ENCODE peak calls at places on chromosomes 11 and 22, in six cellular contexts. One of them, this sample, is unnamed.

GRCh38 chr22:24768537-24769374 is 5.8 kb downstream of the PIWIL3 start:
- DNase-seq in mammary epithelial cell: peak
- DNase-seq in fibroblast of lung: peak
- DNase-seq in body of pancreas: peak
- DNase-seq in Panc1: no peak
- DNase-seq in coronary artery: no peak
- DNase-seq in this sample: peak

GRCh38 chr11:61378713-61379313 is 13.6 kb upstream of the TMEM216 start:
- DNase-seq in mammary epithelial cell: peak
- DNase-seq in fibroblast of lung: peak
- DNase-seq in body of pancreas: peak
- DNase-seq in Panc1: no peak
- DNase-seq in coronary artery: no peak
- DNase-seq in this sample: peak

GRCh38 chr11:103773537-103773936 is 262.9 kb upstream of the DDI1 start:
- DNase-seq in mammary epithelial cell: no peak
- DNase-seq in fibroblast of lung: no peak
- DNase-seq in body of pancreas: no peak
- DNase-seq in Panc1: no peak
- DNase-seq in coronary artery: peak
- DNase-seq in this sample: no peak

GRCh38 chr22:28923826-28924732 is 40.7 kb downstream of the ZNRF3 start:
- DNase-seq in mammary epithelial cell: peak
- DNase-seq in fibroblast of lung: no peak
- DNase-seq in body of pancreas: peak
- DNase-seq in Panc1: no peak
- DNase-seq in coronary artery: no peak
- DNase-seq in this sample: no peak

GRCh38 chr11:78220218-78221157 is 31.8 kb downstream of the USP35 start:
- DNase-seq in mammary epithelial cell: no peak
- DNase-seq in fibroblast of lung: no peak
- DNase-seq in body of pancreas: no peak
- DNase-seq in Panc1: no peak
- DNase-seq in coronary artery: peak
- DNase-seq in this sample: no peak

GRCh38 chr22:23243006-23243573 is 62.8 kb downstream of the BCR start:
- DNase-seq in mammary epithelial cell: no peak
- DNase-seq in fibroblast of lung: no peak
- DNase-seq in body of pancreas: no peak
- DNase-seq in Panc1: no peak
- DNase-seq in coronary artery: no peak
- DNase-seq in this sample: no peak

GRCh38 chr22:46545041-46545796 is 7.8 kb upstream of the CELSR1 start:
- DNase-seq in mammary epithelial cell: peak
- DNase-seq in fibroblast of lung: no peak
- DNase-seq in body of pancreas: no peak
- DNase-seq in Panc1: no peak
- DNase-seq in coronary artery: no peak
- DNase-seq in this sample: no peak

GRCh38 chr11:124170801-124171586 is 12.2 kb upstream of the OR10D3 start:
- DNase-seq in mammary epithelial cell: no peak
- DNase-seq in fibroblast of lung: no peak
- DNase-seq in body of pancreas: no peak
- DNase-seq in Panc1: no peak
- DNase-seq in coronary artery: no peak
- DNase-seq in this sample: no peak

GRCh38 chr11:84019576-84020194 is 733.5 kb upstream of the CCDC90B start:
- DNase-seq in mammary epithelial cell: peak
- DNase-seq in fibroblast of lung: peak
- DNase-seq in body of pancreas: no peak
- DNase-seq in Panc1: peak
- DNase-seq in coronary artery: no peak
- DNase-seq in this sample: no peak

GRCh38 chr22:40401532-40401931 is 31.1 kb downstream of the SGSM3 start:
- DNase-seq in mammary epithelial cell: no peak
- DNase-seq in fibroblast of lung: no peak
- DNase-seq in body of pancreas: peak
- DNase-seq in Panc1: no peak
- DNase-seq in coronary artery: no peak
- DNase-seq in this sample: no peak

GRCh38 chr11:19995131-19995530 is 165.1 kb downstream of the DBX1 start:
- DNase-seq in mammary epithelial cell: peak
- DNase-seq in fibroblast of lung: peak
- DNase-seq in body of pancreas: peak
- DNase-seq in Panc1: no peak
- DNase-seq in coronary artery: no peak
- DNase-seq in this sample: peak

DNA sequence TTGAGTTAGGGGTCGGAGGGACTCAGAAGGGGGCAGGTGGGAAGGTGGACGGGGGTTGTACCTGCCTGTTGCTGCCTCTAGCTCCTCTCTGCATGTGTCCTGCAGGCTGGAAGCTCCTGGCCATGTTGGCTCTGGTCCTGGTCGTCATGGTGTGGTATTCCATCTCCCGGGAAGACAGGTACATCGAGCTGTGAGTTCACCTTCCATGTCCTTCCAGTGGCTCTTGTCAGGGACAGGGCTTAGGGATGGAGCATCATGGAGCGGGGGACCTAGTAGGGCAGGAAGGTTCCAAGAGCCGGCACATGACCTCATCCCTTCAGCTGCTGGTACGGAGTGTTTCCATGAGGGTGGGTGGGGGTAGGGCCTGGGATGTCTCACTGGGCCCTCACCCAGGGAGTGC is 50.9 kb downstream of the ST3GAL4 start:
- DNase-seq in mammary epithelial cell: no peak
- DNase-seq in fibroblast of lung: no peak
- DNase-seq in body of pancreas: no peak
- DNase-seq in Panc1: no peak
- DNase-seq in coronary artery: no peak
- DNase-seq in this sample: no peak
- H3K27ac ChIP-seq in mammary epithelial cell: no peak
- H3K27ac ChIP-seq in fibroblast of lung: no peak
- H3K27ac ChIP-seq in body of pancreas: no peak
- H3K27ac ChIP-seq in Panc1: no peak
- H3K27ac ChIP-seq in coronary artery: no peak
- H3K27ac ChIP-seq in this sample: no peak

DNA sequence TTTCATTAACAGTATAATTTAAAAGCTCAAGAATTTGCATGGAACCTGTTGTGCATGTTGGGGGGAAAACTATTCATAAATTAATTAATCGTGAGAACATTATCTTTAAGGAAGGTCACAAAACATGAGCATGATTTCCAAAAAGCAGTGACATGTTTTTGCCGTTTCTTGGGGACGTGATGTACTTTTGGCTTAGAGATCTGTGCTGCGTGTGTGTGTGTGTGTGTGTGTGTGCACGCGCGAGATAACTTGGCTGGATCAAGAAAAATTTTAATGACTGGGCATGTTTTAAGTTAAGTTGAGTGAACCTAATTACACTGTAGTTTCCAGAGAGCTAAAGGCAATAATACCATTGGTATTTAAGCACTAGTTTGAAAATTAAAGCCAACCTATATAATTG is 51.4 kb downstream of the ZBTB16 start:
- DNase-seq in mammary epithelial cell: no peak
- DNase-seq in fibroblast of lung: peak
- DNase-seq in body of pancreas: peak
- DNase-seq in Panc1: no peak
- DNase-seq in coronary artery: peak
- DNase-seq in this sample: no peak
- H3K27ac ChIP-seq in mammary epithelial cell: no peak
- H3K27ac ChIP-seq in fibroblast of lung: no peak
- H3K27ac ChIP-seq in body of pancreas: peak
- H3K27ac ChIP-seq in Panc1: no peak
- H3K27ac ChIP-seq in coronary artery: peak
- H3K27ac ChIP-seq in this sample: no peak

DNA sequence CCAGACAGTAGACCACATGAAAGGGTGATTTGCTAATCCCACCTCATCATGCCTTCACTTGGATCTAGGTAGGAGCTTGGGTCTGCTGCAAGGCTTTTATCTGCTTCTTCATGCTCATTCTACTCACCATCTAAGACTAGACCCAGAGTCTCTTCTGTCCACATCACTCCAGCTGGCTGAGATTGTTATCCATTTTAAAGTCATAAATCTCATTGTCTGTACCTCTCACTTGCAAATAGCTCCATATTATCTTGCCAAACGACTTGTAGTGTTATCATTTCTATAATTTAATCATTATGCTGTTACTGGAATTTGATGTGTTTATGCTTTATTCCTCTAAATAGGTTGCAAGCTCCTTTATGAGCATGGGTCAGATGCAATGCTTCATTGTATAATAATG is 254.1 kb upstream of the SORL1-AS1 start:
- DNase-seq in mammary epithelial cell: no peak
- DNase-seq in fibroblast of lung: no peak
- DNase-seq in body of pancreas: no peak
- DNase-seq in Panc1: no peak
- DNase-seq in coronary artery: no peak
- DNase-seq in this sample: no peak
- H3K27ac ChIP-seq in mammary epithelial cell: no peak
- H3K27ac ChIP-seq in fibroblast of lung: no peak
- H3K27ac ChIP-seq in body of pancreas: no peak
- H3K27ac ChIP-seq in Panc1: no peak
- H3K27ac ChIP-seq in coronary artery: no peak
- H3K27ac ChIP-seq in this sample: no peak

DNA sequence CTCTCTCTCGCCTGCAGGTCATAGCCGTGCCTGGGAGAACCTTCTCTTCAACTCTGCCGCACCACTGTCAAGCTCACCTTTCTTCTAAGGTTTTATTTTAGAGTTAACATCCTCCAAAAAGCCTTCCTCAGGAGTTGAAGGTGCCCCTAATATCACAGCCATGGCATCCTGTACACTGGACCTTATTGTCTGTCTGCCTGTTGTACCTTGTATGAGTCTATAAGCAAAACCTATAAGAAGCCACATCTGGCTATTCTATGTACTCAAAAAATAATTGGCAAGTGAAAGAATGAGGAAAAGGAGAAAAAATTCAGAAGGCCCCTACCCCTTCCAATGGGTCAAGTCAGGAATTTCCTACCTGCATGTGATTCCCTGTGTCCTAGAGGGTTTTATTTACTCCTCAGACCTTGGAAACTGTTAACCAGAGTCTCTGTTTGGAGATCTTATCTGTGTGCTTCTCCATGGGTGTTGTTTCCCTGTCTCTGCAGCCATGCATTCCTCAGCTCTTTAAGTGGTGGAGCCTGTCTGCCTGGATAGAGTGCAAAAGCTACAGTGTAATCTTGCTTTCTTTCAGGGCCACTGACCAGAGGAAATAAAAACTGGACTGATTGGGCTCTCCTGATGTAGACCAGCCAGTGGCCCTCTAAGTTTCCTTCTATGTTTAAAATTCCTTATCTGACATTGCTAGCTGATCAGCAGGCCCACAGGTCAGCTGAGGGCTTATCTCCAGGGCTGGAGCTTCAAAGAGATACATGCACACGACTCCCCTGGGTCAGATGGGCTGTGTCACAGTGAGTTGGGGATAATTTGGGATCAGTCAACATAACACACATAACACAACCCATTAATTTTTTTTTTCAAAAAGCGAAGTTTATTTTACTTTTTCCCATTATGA is 37.6 kb upstream of the TMEM135 start:
- DNase-seq in mammary epithelial cell: peak
- DNase-seq in fibroblast of lung: no peak
- DNase-seq in body of pancreas: peak
- DNase-seq in Panc1: no peak
- DNase-seq in coronary artery: no peak
- DNase-seq in this sample: no peak
- H3K27ac ChIP-seq in mammary epithelial cell: no peak
- H3K27ac ChIP-seq in fibroblast of lung: no peak
- H3K27ac ChIP-seq in body of pancreas: no peak
- H3K27ac ChIP-seq in Panc1: peak
- H3K27ac ChIP-seq in coronary artery: no peak
- H3K27ac ChIP-seq in this sample: no peak

GRCh38 chr11:30564994-30565393 is 21.2 kb downstream of the MPPED2 start:
- DNase-seq in mammary epithelial cell: no peak
- DNase-seq in fibroblast of lung: no peak
- DNase-seq in body of pancreas: no peak
- DNase-seq in Panc1: no peak
- DNase-seq in coronary artery: no peak
- DNase-seq in this sample: no peak
- H3K27ac ChIP-seq in mammary epithelial cell: no peak
- H3K27ac ChIP-seq in fibroblast of lung: no peak
- H3K27ac ChIP-seq in body of pancreas: no peak
- H3K27ac ChIP-seq in Panc1: no peak
- H3K27ac ChIP-seq in coronary artery: no peak
- H3K27ac ChIP-seq in this sample: no peak